ENCODE peak calls at places on chromosomes 3 and 15, in five cellular contexts. P is MM.1S, W is GM23338, D is OCI-LY7, J is GM23248. V is an unnamed sample.

GRCh38 chr3:22377421-22377820 is 626.4 kb upstream of the ZNF385D start:
- DNase-seq in P (no peak), W (no peak), D (no peak), J (peak), V (no peak)

GRCh38 chr3:116614795-116615362 is 94.7 kb upstream of the TUSC7 start:
- DNase-seq in W (peak), J (peak), P (no peak), D (peak), V (peak)

GRCh38 chr3:13536832-13537231 is 12.1 kb upstream of the FBLN2 start:
- DNase-seq in W (peak), D (no peak), P (no peak), J (no peak), V (no peak)

GRCh38 chr15:79602731-79603130 is 170.6 kb downstream of the MINAR1 start:
- DNase-seq in D (no peak), P (no peak), J (no peak), W (no peak), V (no peak)

GRCh38 chr15:39682366-39682765 is 100.3 kb downstream of the FSIP1 start:
- DNase-seq in D (no peak), W (no peak), J (peak), P (no peak), V (no peak)

GRCh38 chr3:56874269-56874668 is 72.5 kb upstream of the ARHGEF3 start:
- DNase-seq in P (no peak), J (no peak), W (no peak), D (no peak), V (peak)

GRCh38 chr3:14373753-14374376 is 28.5 kb upstream of the SLC6A6 start:
- DNase-seq in P (no peak), D (no peak), J (no peak), W (no peak), V (no peak)

GRCh38 chr15:95394186-95395067 is 936.1 kb upstream of the NR2F2 start:
- DNase-seq in P (no peak), W (no peak), J (peak), D (no peak), V (no peak)

GRCh38 chr15:71275566-71276354 is 160.5 kb downstream of the THSD4 start:
- DNase-seq in P (no peak), J (no peak), W (no peak), D (no peak), V (no peak)

GRCh38 chr3:38549486-38549885 is 53.3 kb downstream of the EXOG start:
- DNase-seq in J (no peak), D (no peak), P (no peak), W (no peak), V (no peak)

GRCh38 chr3:14145236-14145635 is 20.4 kb downstream of the TMEM43 start:
- DNase-seq in D (no peak), W (no peak), J (peak), P (no peak), V (no peak)

GRCh38 chr3:191136347-191136746 is 62.7 kb upstream of the OSTN start:
- DNase-seq in D (peak), W (peak), J (peak), P (peak), V (peak)

GRCh38 chr3:173789530-173789929 is 392.0 kb downstream of the NLGN1 start:
- DNase-seq in P (no peak), D (no peak), J (peak), W (no peak), V (no peak)

GRCh38 chr15:101033801-101034200 is 114.6 kb downstream of the LRRK1 start:
- DNase-seq in P (no peak), W (no peak), D (no peak), J (no peak), V (no peak)

GRCh38 chr15:82064824-82065223 is 19.0 kb upstream of the MEX3B start:
- DNase-seq in D (no peak), W (no peak), P (no peak), J (peak), V (no peak)

GRCh38 chr3:195065142-195065863 is 205.7 kb downstream of the XXYLT1 start:
- DNase-seq in P (no peak), D (peak), W (no peak), J (no peak), V (no peak)

GRCh38 chr15:38038659-38039442 is 104.4 kb downstream of the TMCO5A start:
- DNase-seq in J (peak), D (no peak), W (no peak), P (no peak), V (no peak)

GRCh38 chr3:69865920-69866679 is 126.8 kb downstream of the MITF start:
- DNase-seq in J (no peak), D (no peak), P (no peak), W (peak), V (peak)

GRCh38 chr3:159766563-159767185 is 222.0 kb upstream of the IL12A start:
- DNase-seq in W (peak), J (peak), P (peak), D (no peak), V (peak)

GRCh38 chr3:157514371-157514919 is 11.2 kb upstream of the VEPH1 start:
- DNase-seq in W (no peak), P (no peak), D (no peak), J (no peak), V (no peak)

GRCh38 chr15:32765236-32765635 is 47.4 kb downstream of the GREM1 start:
- DNase-seq in D (no peak), P (no peak), W (no peak), J (no peak), V (no peak)

DNA sequence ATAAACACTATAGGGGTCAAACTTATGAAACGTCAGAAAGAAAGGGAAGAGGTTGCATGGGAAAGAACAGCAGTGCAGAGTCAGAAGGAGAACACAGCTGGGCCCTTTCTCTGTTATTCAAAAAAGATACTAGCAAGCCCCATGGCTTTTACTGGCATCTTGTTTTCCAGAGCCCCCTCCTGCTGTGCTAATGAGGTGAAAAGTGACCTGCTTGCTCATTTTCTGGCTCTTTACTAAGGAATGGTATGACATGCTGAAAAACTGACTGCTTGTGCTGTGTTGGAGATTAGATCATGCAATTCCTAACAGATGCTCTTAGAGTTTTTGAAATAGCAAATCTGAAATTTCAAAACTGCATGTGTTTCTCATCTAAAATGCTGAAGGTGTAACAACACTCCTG is 541.6 kb upstream of the ALCAM start:
- DNase-seq in P (no peak), D (no peak), J (peak), W (peak), V (peak)
- TF ChIP-seq EZH2phosphoT487 in P (no peak), D (no peak), J (no peak), W (no peak), V (no peak)

GRCh38 chr3:123479891-123480290 is 31.0 kb upstream of the ADCY5 start:
- DNase-seq in D (no peak), J (no peak), W (no peak), P (no peak), V (no peak)

GRCh38 chr3:123481722-123482457 is 33.0 kb upstream of the ADCY5 start:
- DNase-seq in D (no peak), W (no peak), J (no peak), P (no peak), V (no peak)

GRCh38 chr3:123481071-123481470 is 32.2 kb upstream of the ADCY5 start:
- DNase-seq in D (no peak), W (no peak), P (no peak), J (no peak), V (no peak)

GRCh38 chr3:123478314-123478713 is 29.4 kb upstream of the ADCY5 start:
- DNase-seq in P (no peak), W (no peak), J (no peak), D (no peak), V (no peak)

GRCh38 chr3:123480428-123480827 is 31.5 kb upstream of the ADCY5 start:
- DNase-seq in D (peak), P (no peak), J (no peak), W (no peak), V (no peak)
- TF ChIP-seq EZH2phosphoT487 in D (no peak), P (no peak), J (no peak), W (no peak), V (no peak)

DNA sequence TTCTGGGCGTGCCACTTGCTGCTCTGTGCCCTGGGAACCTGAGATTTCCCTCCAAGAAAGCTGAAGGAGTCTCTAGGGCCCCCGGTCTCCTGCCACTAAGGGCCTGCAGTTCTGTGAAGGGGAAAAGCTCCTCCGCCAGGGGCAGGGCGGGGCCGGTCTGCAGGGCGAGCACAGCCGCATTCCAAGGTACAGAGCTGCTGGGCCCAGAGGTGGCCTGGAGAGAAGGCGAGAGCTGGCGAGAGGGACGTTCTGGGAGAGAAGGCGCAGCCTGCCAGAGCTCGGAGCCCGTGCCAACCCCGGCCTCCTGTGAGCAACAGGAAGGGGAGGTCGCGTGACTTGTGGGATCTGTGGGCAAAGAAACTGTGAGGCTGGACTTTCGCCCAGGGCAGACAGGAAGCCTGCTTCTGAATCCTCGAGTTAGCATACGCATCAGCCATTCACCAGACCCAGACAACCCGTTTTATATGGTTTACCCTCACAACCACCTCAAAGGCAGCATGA is 500.4 kb downstream of the SHQ1 start:
- DNase-seq in W (peak), P (no peak), J (peak), D (no peak), V (no peak)
- TF ChIP-seq EZH2phosphoT487 in W (no peak), P (no peak), J (no peak), D (no peak), V (no peak)

DNA sequence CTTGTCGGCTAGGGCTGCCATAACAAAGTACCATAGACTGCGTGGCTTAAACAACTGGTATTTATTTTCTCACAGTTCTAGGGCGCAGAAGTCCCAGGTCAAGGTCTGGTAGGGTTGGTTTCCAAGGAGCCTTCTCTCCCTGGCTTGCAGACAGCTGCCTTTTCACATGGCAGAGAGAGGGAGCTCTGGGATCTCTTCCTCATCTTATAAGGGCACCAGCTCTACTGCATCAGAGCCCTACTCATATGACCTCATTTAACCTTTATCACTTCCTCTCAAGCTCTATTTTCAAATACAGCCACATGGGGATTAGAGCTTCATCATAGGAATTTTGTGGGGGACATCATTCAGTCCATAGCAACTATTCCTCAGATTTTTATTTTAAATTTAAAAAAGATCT is 17.6 kb upstream of the PAQR9 start:
- DNase-seq in P (no peak), J (no peak), D (no peak), W (peak), V (no peak)
- TF ChIP-seq EZH2phosphoT487 in P (no peak), J (no peak), D (no peak), W (no peak), V (no peak)

GRCh38 chr3:99543796-99544195 is 94.6 kb upstream of the COL8A1 start:
- DNase-seq in D (no peak), P (no peak), J (no peak), W (no peak), V (no peak)
- TF ChIP-seq EZH2phosphoT487 in D (no peak), P (no peak), J (no peak), W (no peak), V (no peak)

GRCh38 chr3:43343778-43344177 is 57.4 kb downstream of the SNRK start:
- DNase-seq in W (no peak), P (no peak), D (no peak), J (no peak), V (no peak)

GRCh38 chr3:43343185-43343584 is 56.8 kb downstream of the SNRK start:
- DNase-seq in P (no peak), W (no peak), J (no peak), D (no peak), V (no peak)

GRCh38 chr3:43345246-43345645 is 58.9 kb downstream of the SNRK start:
- DNase-seq in J (no peak), P (no peak), D (no peak), W (no peak), V (no peak)

GRCh38 chr3:43345877-43346276 is 59.5 kb downstream of the SNRK start:
- DNase-seq in P (no peak), W (no peak), D (no peak), J (peak), V (no peak)

DNA sequence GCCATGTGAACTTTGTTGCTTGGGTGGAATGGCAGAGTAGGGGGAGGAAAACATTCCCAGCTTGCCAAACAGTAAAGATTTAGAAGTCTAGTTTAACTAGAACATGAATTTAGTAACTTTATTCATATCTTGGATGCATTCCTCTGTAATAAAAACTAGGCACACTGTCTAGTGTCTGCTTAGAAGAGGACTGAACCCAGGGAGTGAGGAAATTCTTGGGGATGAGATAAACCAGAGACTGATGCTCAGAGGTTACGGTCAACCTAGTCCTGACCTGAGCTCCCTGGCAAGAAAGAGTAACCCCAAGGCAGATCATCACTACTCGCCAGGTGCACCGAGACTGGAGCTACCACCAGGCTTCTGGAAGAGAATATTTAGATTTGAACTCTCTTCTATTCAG is 58.2 kb downstream of the SNRK start:
- DNase-seq in D (no peak), W (no peak), J (no peak), P (no peak), V (no peak)
- TF ChIP-seq EZH2phosphoT487 in D (no peak), W (no peak), J (no peak), P (no peak), V (no peak)

GRCh38 chr15:59797756-59798604 is 108.9 kb upstream of the BNIP2 start:
- DNase-seq in P (no peak), D (no peak), W (no peak), J (no peak), V (no peak)
- TF ChIP-seq EZH2phosphoT487 in P (no peak), D (no peak), W (no peak), J (no peak), V (no peak)

DNA sequence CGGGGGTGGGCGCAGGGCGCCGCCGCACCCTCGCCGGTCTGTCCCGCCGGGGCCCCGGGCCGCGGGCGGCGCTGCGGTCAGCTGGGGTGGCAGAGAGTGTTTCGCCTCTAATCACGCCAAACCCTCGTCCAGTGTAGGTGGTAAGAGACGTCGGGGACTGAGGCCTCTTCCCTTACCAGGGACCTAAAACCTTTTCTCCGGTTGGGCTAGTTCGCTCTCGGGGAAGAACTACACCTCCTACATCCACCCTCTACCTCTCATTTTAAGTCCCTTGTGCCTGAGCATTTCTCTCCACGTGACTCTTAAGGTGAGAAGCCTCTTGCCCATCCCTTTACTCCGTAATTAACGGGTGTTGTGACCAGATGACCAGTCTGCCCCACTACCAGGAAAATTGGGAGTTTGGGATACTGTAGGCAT is 517 bp downstream of the TMEM42 start:
- DNase-seq in W (peak), J (no peak), D (peak), P (peak), V (no peak)
- TF ChIP-seq EZH2phosphoT487 in W (no peak), J (no peak), D (no peak), P (no peak), V (no peak)

DNA sequence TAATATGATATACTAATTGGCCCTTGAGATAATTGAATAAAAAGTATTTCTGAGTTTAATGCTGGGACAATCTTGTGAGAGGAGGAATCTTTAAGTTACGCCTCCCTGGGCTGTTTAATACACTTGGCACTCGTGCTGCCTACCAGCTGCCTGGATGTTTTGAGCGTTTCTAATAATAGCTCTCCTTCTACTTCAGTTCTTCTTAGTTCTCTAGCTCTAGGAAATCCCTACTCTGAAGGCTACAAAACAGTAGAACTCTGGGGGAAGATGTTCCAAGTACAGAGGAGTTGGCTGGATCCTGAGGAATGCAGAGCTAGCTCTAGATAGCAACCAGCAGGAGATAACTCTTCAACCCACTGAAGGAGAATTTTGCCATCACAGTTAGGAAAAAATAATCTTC is 3.5 kb downstream of the NAALADL2 start:
- DNase-seq in P (no peak), W (no peak), J (no peak), D (no peak), V (no peak)
- TF ChIP-seq EZH2phosphoT487 in P (no peak), W (no peak), J (no peak), D (no peak), V (no peak)

GRCh38 chr3:187999821-188000220 is 154.1 kb upstream of the LPP start:
- DNase-seq in P (peak), J (no peak), W (peak), D (peak), V (no peak)
- TF ChIP-seq EZH2phosphoT487 in P (no peak), J (no peak), W (no peak), D (no peak), V (no peak)

V was measured in SK-N-SH.